ENCODE peak calls at places on chromosome 5, in four cellular contexts. One of them, this sample, is unnamed.

GRCh38 chr5:168364151-168364661 is 72.8 kb downstream of the WWC1 start:
- DNase-seq in mucosa of gallbladder: no peak
- DNase-seq in C1 segment of cervical spinal cord: no peak
- DNase-seq in AG10803: peak
- DNase-seq in this sample: no peak

GRCh38 chr5:176628406-176629228 is 1.7 kb downstream of the SNCB start:
- DNase-seq in mucosa of gallbladder: no peak
- DNase-seq in C1 segment of cervical spinal cord: no peak
- DNase-seq in AG10803: no peak
- DNase-seq in this sample: no peak

GRCh38 chr5:128857061-128857677 is 108.1 kb upstream of the SLC27A6 start:
- DNase-seq in mucosa of gallbladder: no peak
- DNase-seq in C1 segment of cervical spinal cord: no peak
- DNase-seq in AG10803: no peak
- DNase-seq in this sample: no peak

GRCh38 chr5:157558681-157559080 is 16.9 kb downstream of the ADAM19 start:
- DNase-seq in mucosa of gallbladder: no peak
- DNase-seq in C1 segment of cervical spinal cord: no peak
- DNase-seq in AG10803: peak
- DNase-seq in this sample: no peak

GRCh38 chr5:132473019-132473531 is 17.5 kb downstream of the IRF1 start:
- DNase-seq in mucosa of gallbladder: peak
- DNase-seq in C1 segment of cervical spinal cord: no peak
- DNase-seq in AG10803: no peak
- DNase-seq in this sample: peak

GRCh38 chr5:92180406-92180805 is 797.3 kb upstream of the ARRDC3 start:
- DNase-seq in mucosa of gallbladder: no peak
- DNase-seq in C1 segment of cervical spinal cord: no peak
- DNase-seq in AG10803: no peak
- DNase-seq in this sample: no peak

GRCh38 chr5:55278778-55279177 is 28.7 kb downstream of the DHX29 start:
- DNase-seq in mucosa of gallbladder: no peak
- DNase-seq in C1 segment of cervical spinal cord: no peak
- DNase-seq in AG10803: peak
- DNase-seq in this sample: no peak

GRCh38 chr5:124921694-124922093 is 175.3 kb upstream of the ZNF608 start:
- DNase-seq in mucosa of gallbladder: no peak
- DNase-seq in C1 segment of cervical spinal cord: no peak
- DNase-seq in AG10803: no peak
- DNase-seq in this sample: no peak

GRCh38 chr5:112757468-112758208 is 20.0 kb downstream of the APC start:
- DNase-seq in mucosa of gallbladder: no peak
- DNase-seq in C1 segment of cervical spinal cord: no peak
- DNase-seq in AG10803: peak
- DNase-seq in this sample: no peak

GRCh38 chr5:35436441-35437057 is 181.1 kb upstream of the SPEF2 start:
- DNase-seq in mucosa of gallbladder: peak
- DNase-seq in C1 segment of cervical spinal cord: no peak
- DNase-seq in AG10803: peak
- DNase-seq in this sample: no peak

GRCh38 chr5:141182248-141182647 is at the start of gene PCDHB16:
- DNase-seq in mucosa of gallbladder: no peak
- DNase-seq in C1 segment of cervical spinal cord: no peak
- DNase-seq in AG10803: peak
- DNase-seq in this sample: no peak

GRCh38 chr5:73280386-73280785 is 107.4 kb downstream of the TMEM174 start:
- DNase-seq in mucosa of gallbladder: no peak
- DNase-seq in C1 segment of cervical spinal cord: no peak
- DNase-seq in AG10803: no peak
- DNase-seq in this sample: no peak

GRCh38 chr5:142540774-142541466 is 145.0 kb downstream of the FGF1 start:
- DNase-seq in mucosa of gallbladder: no peak
- DNase-seq in C1 segment of cervical spinal cord: no peak
- DNase-seq in AG10803: peak
- DNase-seq in this sample: no peak

GRCh38 chr5:35117960-35118359 is 70.2 kb upstream of the AGXT2 start:
- DNase-seq in mucosa of gallbladder: no peak
- DNase-seq in C1 segment of cervical spinal cord: no peak
- DNase-seq in AG10803: peak
- DNase-seq in this sample: no peak

GRCh38 chr5:82107277-82107676 is 135.5 kb downstream of the ATG10 start:
- DNase-seq in mucosa of gallbladder: no peak
- DNase-seq in C1 segment of cervical spinal cord: no peak
- DNase-seq in AG10803: peak
- DNase-seq in this sample: no peak

GRCh38 chr5:123089572-123089970 is 530 bp downstream of the PRDM6 start:
- DNase-seq in mucosa of gallbladder: no peak
- DNase-seq in C1 segment of cervical spinal cord: no peak
- DNase-seq in AG10803: peak
- DNase-seq in this sample: no peak

GRCh38 chr5:97046270-97046982 is 96.0 kb downstream of the LIX1 start:
- DNase-seq in mucosa of gallbladder: no peak
- DNase-seq in C1 segment of cervical spinal cord: no peak
- DNase-seq in AG10803: peak
- DNase-seq in this sample: no peak

GRCh38 chr5:159874308-159874707 is 42.0 kb upstream of the ADRA1B start:
- DNase-seq in mucosa of gallbladder: no peak
- DNase-seq in C1 segment of cervical spinal cord: no peak
- DNase-seq in AG10803: no peak
- DNase-seq in this sample: no peak

GRCh38 chr5:90368454-90369246 is 40.9 kb downstream of the CETN3 start:
- DNase-seq in mucosa of gallbladder: no peak
- DNase-seq in C1 segment of cervical spinal cord: no peak
- DNase-seq in AG10803: no peak
- DNase-seq in this sample: no peak

GRCh38 chr5:6712136-6712581 is 1.1 kb upstream of the TENT4A start:
- DNase-seq in mucosa of gallbladder: no peak
- DNase-seq in C1 segment of cervical spinal cord: no peak
- DNase-seq in AG10803: peak
- DNase-seq in this sample: peak

GRCh38 chr5:151696470-151697061 is 9.9 kb upstream of the SPARC start:
- DNase-seq in mucosa of gallbladder: peak
- DNase-seq in C1 segment of cervical spinal cord: no peak
- DNase-seq in AG10803: peak
- DNase-seq in this sample: no peak

GRCh38 chr5:144144956-144145751 is 25.3 kb downstream of the YIPF5 start:
- DNase-seq in mucosa of gallbladder: no peak
- DNase-seq in C1 segment of cervical spinal cord: no peak
- DNase-seq in AG10803: no peak
- DNase-seq in this sample: no peak

GRCh38 chr5:18395126-18396110 is 761.2 kb downstream of the TAF11L14 start:
- DNase-seq in mucosa of gallbladder: no peak
- DNase-seq in C1 segment of cervical spinal cord: no peak
- DNase-seq in AG10803: no peak
- DNase-seq in this sample: no peak

GRCh38 chr5:56910123-56910951 is 941 bp downstream of the SETD9 start:
- DNase-seq in mucosa of gallbladder: peak
- DNase-seq in C1 segment of cervical spinal cord: no peak
- DNase-seq in AG10803: peak
- DNase-seq in this sample: peak

GRCh38 chr5:172541119-172541763 is 86.9 kb upstream of the SH3PXD2B start:
- DNase-seq in mucosa of gallbladder: peak
- DNase-seq in C1 segment of cervical spinal cord: no peak
- DNase-seq in AG10803: no peak
- DNase-seq in this sample: no peak

GRCh38 chr5:149094996-149095395 is 32.1 kb upstream of the SH3TC2 start:
- DNase-seq in mucosa of gallbladder: no peak
- DNase-seq in C1 segment of cervical spinal cord: no peak
- DNase-seq in AG10803: no peak
- DNase-seq in this sample: no peak

GRCh38 chr5:87103616-87104287 is 163.9 kb upstream of the RASA1 start:
- DNase-seq in mucosa of gallbladder: no peak
- DNase-seq in C1 segment of cervical spinal cord: no peak
- DNase-seq in AG10803: no peak
- DNase-seq in this sample: no peak

GRCh38 chr5:127568166-127568565 is 50.7 kb downstream of the PRRC1 start:
- DNase-seq in mucosa of gallbladder: no peak
- DNase-seq in C1 segment of cervical spinal cord: no peak
- DNase-seq in AG10803: no peak
- DNase-seq in this sample: no peak

GRCh38 chr5:107698286-107698685 is 27.5 kb upstream of the EFNA5 start:
- DNase-seq in mucosa of gallbladder: no peak
- DNase-seq in C1 segment of cervical spinal cord: no peak
- DNase-seq in AG10803: peak
- DNase-seq in this sample: no peak

GRCh38 chr5:124856726-124857125 is 110.3 kb upstream of the ZNF608 start:
- DNase-seq in mucosa of gallbladder: no peak
- DNase-seq in C1 segment of cervical spinal cord: no peak
- DNase-seq in AG10803: no peak
- DNase-seq in this sample: no peak

GRCh38 chr5:141876628-141877477 is 1.4 kb downstream of the PCDH1 start:
- DNase-seq in mucosa of gallbladder: peak
- DNase-seq in C1 segment of cervical spinal cord: no peak
- DNase-seq in AG10803: no peak
- DNase-seq in this sample: peak

This sample was measured in stomach.